ENCODE peak calls at places on chromosomes 4 and X, in ten cellular contexts. One of them, this sample, is unnamed.

GRCh38 chr4:140018931-140019618 is 134.9 kb downstream of the MAML3 start:
- DNase-seq in NCI-H748 treated with DMSO at 0.1 percent for 48 hours: no peak
- DNase-seq in activated T-cell treated with anti-CD3 and anti-CD28 coated beads, Interleukin-2, amount 50 U/mL, for 4 hours: no peak
- DNase-seq in GM20000: no peak
- DNase-seq in stimulated activated CD8-positive, alpha-beta memory T cell treated with anti-CD3 and anti-CD28 coated beads, Interleukin-7, amount 100 ng/mL, for 48 hours: no peak
- DNase-seq in NCI-H2171: no peak
- DNase-seq in kidney tubule cell: peak; percentile 27
- DNase-seq in dorsolateral prefrontal cortex: no peak
- DNase-seq in CD8-positive, alpha-beta memory T cell: no peak
- DNase-seq in naive thymus-derived CD8-positive, alpha-beta T cell: no peak
- DNase-seq in this sample: no peak

GRCh38 chrX:65750674-65751469 is 83.4 kb downstream of the MSN start:
- DNase-seq in NCI-H748 treated with DMSO at 0.1 percent for 48 hours: no peak
- DNase-seq in activated T-cell treated with anti-CD3 and anti-CD28 coated beads, Interleukin-2, amount 50 U/mL, for 4 hours: no peak
- DNase-seq in GM20000: peak; percentile 14
- DNase-seq in stimulated activated CD8-positive, alpha-beta memory T cell treated with anti-CD3 and anti-CD28 coated beads, Interleukin-7, amount 100 ng/mL, for 48 hours: no peak
- DNase-seq in NCI-H2171: no peak
- DNase-seq in kidney tubule cell: no peak
- DNase-seq in dorsolateral prefrontal cortex: no peak
- DNase-seq in CD8-positive, alpha-beta memory T cell: peak; percentile 20
- DNase-seq in naive thymus-derived CD8-positive, alpha-beta T cell: no peak
- DNase-seq in this sample: peak; percentile 27

GRCh38 chrX:3037218-3037617 is 4.1 kb upstream of the ARSF start:
- DNase-seq in NCI-H748 treated with DMSO at 0.1 percent for 48 hours: no peak
- DNase-seq in activated T-cell treated with anti-CD3 and anti-CD28 coated beads, Interleukin-2, amount 50 U/mL, for 4 hours: no peak
- DNase-seq in GM20000: no peak
- DNase-seq in stimulated activated CD8-positive, alpha-beta memory T cell treated with anti-CD3 and anti-CD28 coated beads, Interleukin-7, amount 100 ng/mL, for 48 hours: no peak
- DNase-seq in NCI-H2171: no peak
- DNase-seq in kidney tubule cell: no peak
- DNase-seq in dorsolateral prefrontal cortex: no peak
- DNase-seq in CD8-positive, alpha-beta memory T cell: no peak
- DNase-seq in naive thymus-derived CD8-positive, alpha-beta T cell: no peak
- DNase-seq in this sample: no peak

GRCh38 chr4:182492456-182492855 is 249.3 kb downstream of the TENM3 start:
- DNase-seq in NCI-H748 treated with DMSO at 0.1 percent for 48 hours: no peak
- DNase-seq in activated T-cell treated with anti-CD3 and anti-CD28 coated beads, Interleukin-2, amount 50 U/mL, for 4 hours: no peak
- DNase-seq in GM20000: no peak
- DNase-seq in stimulated activated CD8-positive, alpha-beta memory T cell treated with anti-CD3 and anti-CD28 coated beads, Interleukin-7, amount 100 ng/mL, for 48 hours: no peak
- DNase-seq in NCI-H2171: no peak
- DNase-seq in kidney tubule cell: peak; percentile 18
- DNase-seq in dorsolateral prefrontal cortex: no peak
- DNase-seq in CD8-positive, alpha-beta memory T cell: no peak
- DNase-seq in naive thymus-derived CD8-positive, alpha-beta T cell: no peak
- DNase-seq in this sample: no peak

GRCh38 chr4:94419956-94420355 is 31.8 kb upstream of the PDLIM5 start:
- DNase-seq in NCI-H748 treated with DMSO at 0.1 percent for 48 hours: no peak
- DNase-seq in activated T-cell treated with anti-CD3 and anti-CD28 coated beads, Interleukin-2, amount 50 U/mL, for 4 hours: no peak
- DNase-seq in GM20000: no peak
- DNase-seq in stimulated activated CD8-positive, alpha-beta memory T cell treated with anti-CD3 and anti-CD28 coated beads, Interleukin-7, amount 100 ng/mL, for 48 hours: no peak
- DNase-seq in NCI-H2171: no peak
- DNase-seq in kidney tubule cell: peak; percentile 61
- DNase-seq in dorsolateral prefrontal cortex: no peak
- DNase-seq in CD8-positive, alpha-beta memory T cell: no peak
- DNase-seq in naive thymus-derived CD8-positive, alpha-beta T cell: no peak
- DNase-seq in this sample: no peak

GRCh38 chrX:134631404-134632346 is 26.6 kb downstream of the PLAC1 start:
- DNase-seq in NCI-H748 treated with DMSO at 0.1 percent for 48 hours: no peak
- DNase-seq in activated T-cell treated with anti-CD3 and anti-CD28 coated beads, Interleukin-2, amount 50 U/mL, for 4 hours: no peak
- DNase-seq in GM20000: no peak
- DNase-seq in stimulated activated CD8-positive, alpha-beta memory T cell treated with anti-CD3 and anti-CD28 coated beads, Interleukin-7, amount 100 ng/mL, for 48 hours: no peak
- DNase-seq in NCI-H2171: peak; percentile 45
- DNase-seq in kidney tubule cell: no peak
- DNase-seq in dorsolateral prefrontal cortex: no peak
- DNase-seq in CD8-positive, alpha-beta memory T cell: no peak
- DNase-seq in naive thymus-derived CD8-positive, alpha-beta T cell: no peak
- DNase-seq in this sample: no peak

GRCh38 chrX:108558217-108558616 is 118.6 kb downstream of the COL4A5 start:
- DNase-seq in NCI-H748 treated with DMSO at 0.1 percent for 48 hours: no peak
- DNase-seq in activated T-cell treated with anti-CD3 and anti-CD28 coated beads, Interleukin-2, amount 50 U/mL, for 4 hours: no peak
- DNase-seq in GM20000: no peak
- DNase-seq in stimulated activated CD8-positive, alpha-beta memory T cell treated with anti-CD3 and anti-CD28 coated beads, Interleukin-7, amount 100 ng/mL, for 48 hours: no peak
- DNase-seq in NCI-H2171: no peak
- DNase-seq in kidney tubule cell: no peak
- DNase-seq in dorsolateral prefrontal cortex: no peak
- DNase-seq in CD8-positive, alpha-beta memory T cell: no peak
- DNase-seq in naive thymus-derived CD8-positive, alpha-beta T cell: no peak
- DNase-seq in this sample: no peak

GRCh38 chrX:21738145-21738949 is 19.6 kb downstream of the SMPX start:
- DNase-seq in NCI-H748 treated with DMSO at 0.1 percent for 48 hours: peak; percentile 65
- DNase-seq in activated T-cell treated with anti-CD3 and anti-CD28 coated beads, Interleukin-2, amount 50 U/mL, for 4 hours: no peak
- DNase-seq in GM20000: no peak
- DNase-seq in stimulated activated CD8-positive, alpha-beta memory T cell treated with anti-CD3 and anti-CD28 coated beads, Interleukin-7, amount 100 ng/mL, for 48 hours: no peak
- DNase-seq in NCI-H2171: peak; percentile 81
- DNase-seq in kidney tubule cell: peak; percentile 49
- DNase-seq in dorsolateral prefrontal cortex: no peak
- DNase-seq in CD8-positive, alpha-beta memory T cell: no peak
- DNase-seq in naive thymus-derived CD8-positive, alpha-beta T cell: no peak
- DNase-seq in this sample: no peak

GRCh38 chr4:2741626-2742025 is 14.5 kb downstream of the TNIP2 start:
- DNase-seq in NCI-H748 treated with DMSO at 0.1 percent for 48 hours: no peak
- DNase-seq in activated T-cell treated with anti-CD3 and anti-CD28 coated beads, Interleukin-2, amount 50 U/mL, for 4 hours: no peak
- DNase-seq in GM20000: peak; percentile 1
- DNase-seq in stimulated activated CD8-positive, alpha-beta memory T cell treated with anti-CD3 and anti-CD28 coated beads, Interleukin-7, amount 100 ng/mL, for 48 hours: no peak
- DNase-seq in NCI-H2171: no peak
- DNase-seq in kidney tubule cell: peak; percentile 20
- DNase-seq in dorsolateral prefrontal cortex: no peak
- DNase-seq in CD8-positive, alpha-beta memory T cell: no peak
- DNase-seq in naive thymus-derived CD8-positive, alpha-beta T cell: no peak
- DNase-seq in this sample: no peak

GRCh38 chr4:159106636-159107035 is 3.8 kb downstream of the RAPGEF2 start:
- DNase-seq in NCI-H748 treated with DMSO at 0.1 percent for 48 hours: no peak
- DNase-seq in activated T-cell treated with anti-CD3 and anti-CD28 coated beads, Interleukin-2, amount 50 U/mL, for 4 hours: no peak
- DNase-seq in GM20000: no peak
- DNase-seq in stimulated activated CD8-positive, alpha-beta memory T cell treated with anti-CD3 and anti-CD28 coated beads, Interleukin-7, amount 100 ng/mL, for 48 hours: no peak
- DNase-seq in NCI-H2171: no peak
- DNase-seq in kidney tubule cell: no peak
- DNase-seq in dorsolateral prefrontal cortex: no peak
- DNase-seq in CD8-positive, alpha-beta memory T cell: no peak
- DNase-seq in naive thymus-derived CD8-positive, alpha-beta T cell: no peak
- DNase-seq in this sample: no peak

GRCh38 chr4:87216469-87216868 is 3.9 kb downstream of the KLHL8 start:
- DNase-seq in NCI-H748 treated with DMSO at 0.1 percent for 48 hours: no peak
- DNase-seq in activated T-cell treated with anti-CD3 and anti-CD28 coated beads, Interleukin-2, amount 50 U/mL, for 4 hours: no peak
- DNase-seq in GM20000: no peak
- DNase-seq in stimulated activated CD8-positive, alpha-beta memory T cell treated with anti-CD3 and anti-CD28 coated beads, Interleukin-7, amount 100 ng/mL, for 48 hours: no peak
- DNase-seq in NCI-H2171: no peak
- DNase-seq in kidney tubule cell: no peak
- DNase-seq in dorsolateral prefrontal cortex: no peak
- DNase-seq in CD8-positive, alpha-beta memory T cell: no peak
- DNase-seq in naive thymus-derived CD8-positive, alpha-beta T cell: no peak
- DNase-seq in this sample: no peak

GRCh38 chrX:47413179-47413594 is 42.8 kb downstream of the ZNF157 start:
- DNase-seq in NCI-H748 treated with DMSO at 0.1 percent for 48 hours: no peak
- DNase-seq in activated T-cell treated with anti-CD3 and anti-CD28 coated beads, Interleukin-2, amount 50 U/mL, for 4 hours: no peak
- DNase-seq in GM20000: no peak
- DNase-seq in stimulated activated CD8-positive, alpha-beta memory T cell treated with anti-CD3 and anti-CD28 coated beads, Interleukin-7, amount 100 ng/mL, for 48 hours: no peak
- DNase-seq in NCI-H2171: no peak
- DNase-seq in kidney tubule cell: no peak
- DNase-seq in dorsolateral prefrontal cortex: no peak
- DNase-seq in CD8-positive, alpha-beta memory T cell: no peak
- DNase-seq in naive thymus-derived CD8-positive, alpha-beta T cell: no peak
- DNase-seq in this sample: no peak

GRCh38 chr4:1082215-1083182 is 30.9 kb downstream of the RNF212 start:
- DNase-seq in NCI-H748 treated with DMSO at 0.1 percent for 48 hours: no peak
- DNase-seq in activated T-cell treated with anti-CD3 and anti-CD28 coated beads, Interleukin-2, amount 50 U/mL, for 4 hours: no peak
- DNase-seq in GM20000: no peak
- DNase-seq in stimulated activated CD8-positive, alpha-beta memory T cell treated with anti-CD3 and anti-CD28 coated beads, Interleukin-7, amount 100 ng/mL, for 48 hours: no peak
- DNase-seq in NCI-H2171: no peak
- DNase-seq in kidney tubule cell: peak; percentile 99
- DNase-seq in dorsolateral prefrontal cortex: no peak
- DNase-seq in CD8-positive, alpha-beta memory T cell: no peak
- DNase-seq in naive thymus-derived CD8-positive, alpha-beta T cell: no peak
- DNase-seq in this sample: no peak